ENCODE peak calls at places on chromosomes 13 and 19, in four cellular contexts. One of them, this sample, is unnamed.

GRCh38 chr13:23965346-23965745 is 68.0 kb upstream of the C1QTNF9B start:
- DNase-seq in T-helper 9 cell: no peak
- DNase-seq in stimulated activated CD8-positive, alpha-beta memory T cell treated with anti-CD3 and anti-CD28 coated beads, Interleukin-15, amount 100 ng/mL, for 4 hours: no peak
- DNase-seq in effector CD4-positive, alpha-beta T cell: no peak
- DNase-seq in this sample: no peak

GRCh38 chr19:33040994-33041827 is 23.5 kb downstream of the RHPN2 start:
- DNase-seq in T-helper 9 cell: no peak
- DNase-seq in stimulated activated CD8-positive, alpha-beta memory T cell treated with anti-CD3 and anti-CD28 coated beads, Interleukin-15, amount 100 ng/mL, for 4 hours: no peak
- DNase-seq in effector CD4-positive, alpha-beta T cell: no peak
- DNase-seq in this sample: no peak

GRCh38 chr19:9797871-9798270 is 21.0 kb downstream of the FBXL12 start:
- DNase-seq in T-helper 9 cell: no peak
- DNase-seq in stimulated activated CD8-positive, alpha-beta memory T cell treated with anti-CD3 and anti-CD28 coated beads, Interleukin-15, amount 100 ng/mL, for 4 hours: no peak
- DNase-seq in effector CD4-positive, alpha-beta T cell: no peak
- DNase-seq in this sample: no peak

GRCh38 chr13:71785361-71785760 is 81.6 kb downstream of the DACH1 start:
- DNase-seq in T-helper 9 cell: no peak
- DNase-seq in stimulated activated CD8-positive, alpha-beta memory T cell treated with anti-CD3 and anti-CD28 coated beads, Interleukin-15, amount 100 ng/mL, for 4 hours: no peak
- DNase-seq in effector CD4-positive, alpha-beta T cell: no peak
- DNase-seq in this sample: no peak

GRCh38 chr19:16062789-16063188 is 13.5 kb upstream of the TPM4 start:
- DNase-seq in T-helper 9 cell: peak; percentile 71
- DNase-seq in stimulated activated CD8-positive, alpha-beta memory T cell treated with anti-CD3 and anti-CD28 coated beads, Interleukin-15, amount 100 ng/mL, for 4 hours: no peak
- DNase-seq in effector CD4-positive, alpha-beta T cell: peak; percentile 67
- DNase-seq in this sample: peak; percentile 75

GRCh38 chr19:18856385-18857126 is 24.8 kb downstream of the UPF1 start:
- DNase-seq in T-helper 9 cell: no peak
- DNase-seq in stimulated activated CD8-positive, alpha-beta memory T cell treated with anti-CD3 and anti-CD28 coated beads, Interleukin-15, amount 100 ng/mL, for 4 hours: no peak
- DNase-seq in effector CD4-positive, alpha-beta T cell: no peak
- DNase-seq in this sample: no peak

GRCh38 chr13:48600374-48601364 is 53.1 kb upstream of the CYSLTR2 start:
- DNase-seq in T-helper 9 cell: no peak
- DNase-seq in stimulated activated CD8-positive, alpha-beta memory T cell treated with anti-CD3 and anti-CD28 coated beads, Interleukin-15, amount 100 ng/mL, for 4 hours: no peak
- DNase-seq in effector CD4-positive, alpha-beta T cell: no peak
- DNase-seq in this sample: no peak

GRCh38 chr13:109818136-109818535 is 31.8 kb upstream of the IRS2 start:
- DNase-seq in T-helper 9 cell: no peak
- DNase-seq in stimulated activated CD8-positive, alpha-beta memory T cell treated with anti-CD3 and anti-CD28 coated beads, Interleukin-15, amount 100 ng/mL, for 4 hours: no peak
- DNase-seq in effector CD4-positive, alpha-beta T cell: no peak
- DNase-seq in this sample: no peak

GRCh38 chr13:92590503-92590908 is 636.1 kb upstream of the GPC6 start:
- DNase-seq in T-helper 9 cell: no peak
- DNase-seq in stimulated activated CD8-positive, alpha-beta memory T cell treated with anti-CD3 and anti-CD28 coated beads, Interleukin-15, amount 100 ng/mL, for 4 hours: no peak
- DNase-seq in effector CD4-positive, alpha-beta T cell: no peak
- DNase-seq in this sample: no peak

GRCh38 chr19:35347171-35347929 is at the start of gene FFAR1:
- DNase-seq in T-helper 9 cell: peak; percentile 27
- DNase-seq in stimulated activated CD8-positive, alpha-beta memory T cell treated with anti-CD3 and anti-CD28 coated beads, Interleukin-15, amount 100 ng/mL, for 4 hours: peak; percentile 13
- DNase-seq in effector CD4-positive, alpha-beta T cell: peak; percentile 27
- DNase-seq in this sample: peak; percentile 83

GRCh38 chr19:37594982-37595382 is 306 bp downstream of the ZNF540 start:
- DNase-seq in T-helper 9 cell: peak; percentile 51
- DNase-seq in stimulated activated CD8-positive, alpha-beta memory T cell treated with anti-CD3 and anti-CD28 coated beads, Interleukin-15, amount 100 ng/mL, for 4 hours: peak; percentile 34
- DNase-seq in effector CD4-positive, alpha-beta T cell: peak; percentile 50
- DNase-seq in this sample: peak; percentile 35

GRCh38 chr19:14006766-14007562 is 844 bp upstream of the RFX1 start:
- DNase-seq in T-helper 9 cell: no peak
- DNase-seq in stimulated activated CD8-positive, alpha-beta memory T cell treated with anti-CD3 and anti-CD28 coated beads, Interleukin-15, amount 100 ng/mL, for 4 hours: no peak
- DNase-seq in effector CD4-positive, alpha-beta T cell: no peak
- DNase-seq in this sample: no peak

GRCh38 chr19:15197275-15198005 is 3.4 kb downstream of the NOTCH3 start:
- DNase-seq in T-helper 9 cell: no peak
- DNase-seq in stimulated activated CD8-positive, alpha-beta memory T cell treated with anti-CD3 and anti-CD28 coated beads, Interleukin-15, amount 100 ng/mL, for 4 hours: no peak
- DNase-seq in effector CD4-positive, alpha-beta T cell: no peak
- DNase-seq in this sample: no peak

GRCh38 chr13:36297600-36298338 is at the start of gene CCDC169:
- DNase-seq in T-helper 9 cell: peak; percentile 49
- DNase-seq in stimulated activated CD8-positive, alpha-beta memory T cell treated with anti-CD3 and anti-CD28 coated beads, Interleukin-15, amount 100 ng/mL, for 4 hours: peak; percentile 13
- DNase-seq in effector CD4-positive, alpha-beta T cell: peak; percentile 17
- DNase-seq in this sample: peak; percentile 49

GRCh38 chr19:3479177-3479818 is 1.0 kb downstream of the SMIM24 start:
- DNase-seq in T-helper 9 cell: no peak
- DNase-seq in stimulated activated CD8-positive, alpha-beta memory T cell treated with anti-CD3 and anti-CD28 coated beads, Interleukin-15, amount 100 ng/mL, for 4 hours: no peak
- DNase-seq in effector CD4-positive, alpha-beta T cell: peak; percentile 25
- DNase-seq in this sample: peak; percentile 82

GRCh38 chr19:8305798-8306197 is 2.4 kb downstream of the CD320 start:
- DNase-seq in T-helper 9 cell: no peak
- DNase-seq in stimulated activated CD8-positive, alpha-beta memory T cell treated with anti-CD3 and anti-CD28 coated beads, Interleukin-15, amount 100 ng/mL, for 4 hours: no peak
- DNase-seq in effector CD4-positive, alpha-beta T cell: no peak
- DNase-seq in this sample: no peak

GRCh38 chr19:1755467-1756155 is 2.3 kb downstream of the ONECUT3 start:
- DNase-seq in T-helper 9 cell: no peak
- DNase-seq in stimulated activated CD8-positive, alpha-beta memory T cell treated with anti-CD3 and anti-CD28 coated beads, Interleukin-15, amount 100 ng/mL, for 4 hours: no peak
- DNase-seq in effector CD4-positive, alpha-beta T cell: no peak
- DNase-seq in this sample: peak; percentile 20

GRCh38 chr19:1673645-1674292 is 21.4 kb upstream of the TCF3 start:
- DNase-seq in T-helper 9 cell: no peak
- DNase-seq in stimulated activated CD8-positive, alpha-beta memory T cell treated with anti-CD3 and anti-CD28 coated beads, Interleukin-15, amount 100 ng/mL, for 4 hours: no peak
- DNase-seq in effector CD4-positive, alpha-beta T cell: no peak
- DNase-seq in this sample: no peak

GRCh38 chr13:108083056-108083455 is 132.3 kb downstream of the LIG4 start:
- DNase-seq in T-helper 9 cell: no peak
- DNase-seq in stimulated activated CD8-positive, alpha-beta memory T cell treated with anti-CD3 and anti-CD28 coated beads, Interleukin-15, amount 100 ng/mL, for 4 hours: no peak
- DNase-seq in effector CD4-positive, alpha-beta T cell: no peak
- DNase-seq in this sample: no peak

GRCh38 chr13:30798776-30799625 is 63.7 kb downstream of the ALOX5AP start:
- DNase-seq in T-helper 9 cell: no peak
- DNase-seq in stimulated activated CD8-positive, alpha-beta memory T cell treated with anti-CD3 and anti-CD28 coated beads, Interleukin-15, amount 100 ng/mL, for 4 hours: no peak
- DNase-seq in effector CD4-positive, alpha-beta T cell: no peak
- DNase-seq in this sample: no peak

GRCh38 chr13:108486096-108486495 is 143.3 kb upstream of the MYO16 start:
- DNase-seq in T-helper 9 cell: no peak
- DNase-seq in stimulated activated CD8-positive, alpha-beta memory T cell treated with anti-CD3 and anti-CD28 coated beads, Interleukin-15, amount 100 ng/mL, for 4 hours: no peak
- DNase-seq in effector CD4-positive, alpha-beta T cell: no peak
- DNase-seq in this sample: no peak

GRCh38 chr19:23393121-23393520 is 2.1 kb downstream of the ZNF91 start:
- DNase-seq in T-helper 9 cell: no peak
- DNase-seq in stimulated activated CD8-positive, alpha-beta memory T cell treated with anti-CD3 and anti-CD28 coated beads, Interleukin-15, amount 100 ng/mL, for 4 hours: no peak
- DNase-seq in effector CD4-positive, alpha-beta T cell: no peak
- DNase-seq in this sample: no peak

GRCh38 chr13:66656050-66656449 is 574.1 kb downstream of the PCDH9 start:
- DNase-seq in T-helper 9 cell: no peak
- DNase-seq in stimulated activated CD8-positive, alpha-beta memory T cell treated with anti-CD3 and anti-CD28 coated beads, Interleukin-15, amount 100 ng/mL, for 4 hours: no peak
- DNase-seq in effector CD4-positive, alpha-beta T cell: no peak
- DNase-seq in this sample: no peak

GRCh38 chr19:35107541-35107939 is 8.1 kb upstream of the FXYD3 start:
- DNase-seq in T-helper 9 cell: no peak
- DNase-seq in stimulated activated CD8-positive, alpha-beta memory T cell treated with anti-CD3 and anti-CD28 coated beads, Interleukin-15, amount 100 ng/mL, for 4 hours: no peak
- DNase-seq in effector CD4-positive, alpha-beta T cell: no peak
- DNase-seq in this sample: no peak

GRCh38 chr13:77810891-77811290 is 107.7 kb downstream of the EDNRB start:
- DNase-seq in T-helper 9 cell: no peak
- DNase-seq in stimulated activated CD8-positive, alpha-beta memory T cell treated with anti-CD3 and anti-CD28 coated beads, Interleukin-15, amount 100 ng/mL, for 4 hours: no peak
- DNase-seq in effector CD4-positive, alpha-beta T cell: no peak
- DNase-seq in this sample: no peak

GRCh38 chr19:8610041-8610927 is at the start of gene ADAMTS10:
- DNase-seq in T-helper 9 cell: peak; percentile 43
- DNase-seq in stimulated activated CD8-positive, alpha-beta memory T cell treated with anti-CD3 and anti-CD28 coated beads, Interleukin-15, amount 100 ng/mL, for 4 hours: peak; percentile 23
- DNase-seq in effector CD4-positive, alpha-beta T cell: peak; percentile 24
- DNase-seq in this sample: peak; percentile 39

GRCh38 chr13:30998548-30999140 is 66.2 kb downstream of the TEX26 start:
- DNase-seq in T-helper 9 cell: no peak
- DNase-seq in stimulated activated CD8-positive, alpha-beta memory T cell treated with anti-CD3 and anti-CD28 coated beads, Interleukin-15, amount 100 ng/mL, for 4 hours: no peak
- DNase-seq in effector CD4-positive, alpha-beta T cell: no peak
- DNase-seq in this sample: no peak

GRCh38 chr13:49690133-49690989 is 925 bp downstream of the EBPL start:
- DNase-seq in T-helper 9 cell: no peak
- DNase-seq in stimulated activated CD8-positive, alpha-beta memory T cell treated with anti-CD3 and anti-CD28 coated beads, Interleukin-15, amount 100 ng/mL, for 4 hours: no peak
- DNase-seq in effector CD4-positive, alpha-beta T cell: no peak
- DNase-seq in this sample: peak; percentile 32